ENCODE peak calls at places on chromosomes 2 and 18, in ten cellular contexts. K is T47D; A is stimulated activated CD4-positive, alpha-beta T cell treated with anti-CD3 and anti-CD28 coated beads, Interleukin-1b, Interleukin-23, amount 100 ng/mL, for 4 hours; Z is KG1; P is HCT116; H is adrenal gland; L is germinal center; R is NCI-H1417; Q is naive thymus-derived CD8-positive, alpha-beta T cell; W is NCI-H446. J is an unnamed sample.

GRCh38 chr18:3706279-3707097 is 256.5 kb downstream of the TGIF1 start:
- DNase-seq in K (no peak), A (no peak), Z (no peak), P (no peak), H (no peak), L (no peak), R (no peak), Q (no peak), W (no peak), J (no peak)

GRCh38 chr18:8617907-8618306 is 8.7 kb downstream of the RAB12 start:
- DNase-seq in K (no peak), A (no peak), Z (no peak), P (no peak), H (no peak), L (no peak), R (no peak), Q (no peak), W (no peak), J (no peak)

GRCh38 chr2:1678609-1679008 is 65.7 kb downstream of the PXDN start:
- DNase-seq in K (no peak), A (no peak), Z (no peak), P (no peak), H (no peak), L (no peak), R (no peak), Q (no peak), W (no peak), J (no peak)

GRCh38 chr18:11947214-11948119 is 33.8 kb upstream of the IMPA2 start:
- DNase-seq in K (peak; percentile 83), A (peak; percentile 48), Z (peak; percentile 46), P (peak; percentile 90), H (peak; percentile 93), L (no peak), R (no peak), Q (peak; percentile 50), W (no peak), J (peak; percentile 97)

GRCh38 chr2:224982910-224983688 is 59.2 kb downstream of the DOCK10 start:
- DNase-seq in K (no peak), A (no peak), Z (no peak), P (no peak), H (no peak), L (no peak), R (peak; percentile 82), Q (peak; percentile 64), W (no peak), J (no peak)

GRCh38 chr2:159742846-159743245 is 30.5 kb downstream of the MARCHF7 start:
- DNase-seq in K (no peak), A (no peak), Z (no peak), P (no peak), H (no peak), L (no peak), R (no peak), Q (no peak), W (no peak), J (no peak)

GRCh38 chr2:69253033-69253535 is 133.9 kb downstream of the GFPT1 start:
- DNase-seq in K (no peak), A (no peak), Z (no peak), P (no peak), H (no peak), L (no peak), R (no peak), Q (no peak), W (peak; percentile 59), J (no peak)

GRCh38 chr2:109242654-109243331 is 113.8 kb downstream of the SH3RF3 start:
- DNase-seq in K (no peak), A (no peak), Z (no peak), P (no peak), H (peak; percentile 64), L (no peak), R (no peak), Q (no peak), W (peak; percentile 15), J (no peak)

GRCh38 chr2:71613953-71614925 is 160.9 kb downstream of the DYSF start:
- DNase-seq in K (no peak), A (no peak), Z (no peak), P (no peak), H (no peak), L (no peak), R (no peak), Q (no peak), W (no peak), J (peak; percentile 14)

GRCh38 chr2:132871829-132872228 is 201.8 kb upstream of the LYPD1 start:
- DNase-seq in K (no peak), A (no peak), Z (no peak), P (no peak), H (no peak), L (no peak), R (no peak), Q (no peak), W (no peak), J (no peak)

GRCh38 chr2:105134076-105134475 is 96.2 kb downstream of the MRPS9 start:
- DNase-seq in K (no peak), A (no peak), Z (no peak), P (no peak), H (no peak), L (no peak), R (no peak), Q (no peak), W (no peak), J (no peak)

GRCh38 chr2:206798009-206798408 is 32.6 kb downstream of the FASTKD2 start:
- DNase-seq in K (no peak), A (no peak), Z (no peak), P (no peak), H (no peak), L (no peak), R (no peak), Q (no peak), W (no peak), J (no peak)

J was measured in heart left ventricle.